ENCODE peak calls at places on chromosome 4, in seven cellular contexts. E, B, N, M, O, Q and G are unnamed samples.

GRCh38 chr4:72531768-72532290 is 37.2 kb downstream of the ADAMTS3 start:
- DNase-seq in M (peak; percentile 23), N (no peak), E (no peak), O (no peak), Q (no peak), B (no peak), G (no peak)

GRCh38 chr4:121316091-121316490 is 64.7 kb downstream of the QRFPR start:
- DNase-seq in E (no peak), O (no peak), Q (no peak), M (no peak), B (no peak), N (no peak), G (no peak)

GRCh38 chr4:77434299-77435092 is 171.1 kb upstream of the CXCL13 start:
- DNase-seq in N (no peak), E (peak; percentile 34), O (no peak), B (no peak), Q (peak; percentile 34), M (no peak), G (no peak)

GRCh38 chr4:3442959-3443749 is 1.4 kb downstream of the HGFAC start:
- DNase-seq in N (peak; percentile 58), E (no peak), Q (no peak), M (peak; percentile 42), O (no peak), B (no peak), G (no peak)

GRCh38 chr4:6668391-6668790 is 25.3 kb upstream of the S100P start:
- DNase-seq in Q (no peak), B (no peak), E (no peak), N (no peak), M (peak; percentile 91), O (peak; percentile 51), G (peak; percentile 32)

GRCh38 chr4:76712564-76712963 is 185.4 kb downstream of the SOWAHB start:
- DNase-seq in O (no peak), M (peak; percentile 80), B (no peak), E (no peak), Q (no peak), N (no peak), G (no peak)

GRCh38 chr4:15659768-15660394 is 4.7 kb upstream of the FBXL5 start:
- DNase-seq in B (no peak), N (no peak), E (no peak), M (peak; percentile 90), Q (no peak), O (no peak), G (no peak)

GRCh38 chr4:185921583-185922555 is 109.9 kb upstream of the SORBS2 start:
- DNase-seq in B (no peak), O (no peak), N (peak; percentile 79), M (no peak), Q (no peak), E (no peak), G (no peak)

GRCh38 chr4:80918004-80918403 is 112.5 kb upstream of the BMP3 start:
- DNase-seq in E (no peak), Q (no peak), M (peak; percentile 83), B (no peak), O (no peak), N (no peak), G (no peak)

GRCh38 chr4:170589597-170590191 is 499.9 kb upstream of the AADAT start:
- DNase-seq in Q (no peak), E (no peak), M (peak; percentile 79), B (no peak), O (peak; percentile 4), N (peak; percentile 5), G (peak; percentile 12)

GRCh38 chr4:138727704-138728103 is 287.9 kb upstream of the NOCT start:
- DNase-seq in B (no peak), E (no peak), M (no peak), N (no peak), O (no peak), Q (no peak), G (no peak)

GRCh38 chr4:112604590-112604989 is 32.1 kb downstream of the ZGRF1 start:
- DNase-seq in Q (no peak), N (peak; percentile 78), O (peak; percentile 25), M (peak; percentile 68), B (no peak), E (no peak), G (no peak)

GRCh38 chr4:153488719-153489384 is 22.7 kb downstream of the TMEM131L start:
- DNase-seq in N (no peak), E (no peak), Q (peak; percentile 64), M (peak; percentile 45), B (peak; percentile 71), O (no peak), G (no peak)

GRCh38 chr4:151184523-151185458 is 85.4 kb downstream of the RPS3A start:
- DNase-seq in M (peak; percentile 37), O (no peak), Q (no peak), E (no peak), B (no peak), N (no peak), G (peak; percentile 67)

GRCh38 chr4:24583451-24584174 is 741 bp downstream of the DHX15 start:
- DNase-seq in O (no peak), B (no peak), E (peak; percentile 18), N (peak; percentile 71), M (peak; percentile 70), Q (peak; percentile 62), G (no peak)

GRCh38 chr4:80386281-80386886 is 50.9 kb downstream of the CFAP299 start:
- DNase-seq in E (no peak), O (no peak), Q (peak; percentile 33), B (no peak), M (no peak), N (no peak), G (no peak)

GRCh38 chr4:34720563-34720962 is 1523.8 kb downstream of the ARAP2 start:
- DNase-seq in B (no peak), O (peak; percentile 10), E (no peak), N (peak; percentile 58), M (peak; percentile 56), Q (no peak), G (no peak)

GRCh38 chr4:40515398-40516293 is 114.0 kb downstream of the RBM47 start:
- DNase-seq in N (no peak), M (peak; percentile 34), Q (peak; percentile 53), O (no peak), B (no peak), E (no peak), G (no peak)

GRCh38 chr4:101349346-101350064 is 2.2 kb upstream of the PPP3CA start:
- DNase-seq in Q (peak; percentile 73), N (no peak), B (no peak), E (peak; percentile 19), M (peak; percentile 90), O (no peak), G (no peak)

GRCh38 chr4:31241504-31241903 is 521.3 kb downstream of the PCDH7 start:
- DNase-seq in E (no peak), O (no peak), B (no peak), N (no peak), M (no peak), Q (no peak), G (no peak)

GRCh38 chr4:102789317-102789717 is 28.5 kb upstream of the MANBA start:
- DNase-seq in B (no peak), M (peak; percentile 61), Q (no peak), E (no peak), O (no peak), N (no peak), G (no peak)

GRCh38 chr4:54225671-54226398 is 3.3 kb upstream of the PDGFRA start:
- DNase-seq in Q (no peak), N (peak; percentile 31), E (no peak), M (no peak), O (no peak), B (no peak), G (no peak)

GRCh38 chr4:39655206-39655605 is 16.5 kb upstream of the SMIM14 start:
- DNase-seq in Q (no peak), N (no peak), M (no peak), O (no peak), B (no peak), E (no peak), G (no peak)

GRCh38 chr4:127518022-127518421 is 114.7 kb upstream of the INTU start:
- DNase-seq in B (no peak), E (no peak), O (no peak), Q (no peak), M (no peak), N (no peak), G (no peak)

DNA sequence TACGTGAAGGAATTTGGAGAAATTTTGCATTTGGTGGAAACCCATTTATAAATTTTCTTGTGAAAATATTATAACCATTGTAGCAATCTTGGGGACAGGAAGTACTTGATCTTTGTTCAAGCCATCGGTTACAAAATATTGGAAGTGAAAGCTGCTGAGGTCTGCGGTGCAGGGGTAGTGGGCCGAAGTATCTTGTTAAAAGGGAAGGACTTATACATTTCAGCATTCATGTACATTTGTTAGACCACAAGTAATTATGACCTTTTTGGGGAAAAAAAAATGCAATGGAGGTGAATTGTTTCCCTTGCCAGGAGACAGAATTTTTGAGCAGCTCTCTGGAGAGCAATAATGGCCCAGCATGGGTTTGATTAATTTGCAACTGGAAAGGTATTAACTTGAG is 121.3 kb downstream of the EGF start:
- DNase-seq in E (no peak), N (no peak), O (no peak), M (no peak), B (no peak), Q (no peak), G (no peak)
- TF ChIP-seq CTCF in E (no peak), N (no peak), O (no peak), M (no peak), B (no peak), Q (no peak), G (no peak)

DNA sequence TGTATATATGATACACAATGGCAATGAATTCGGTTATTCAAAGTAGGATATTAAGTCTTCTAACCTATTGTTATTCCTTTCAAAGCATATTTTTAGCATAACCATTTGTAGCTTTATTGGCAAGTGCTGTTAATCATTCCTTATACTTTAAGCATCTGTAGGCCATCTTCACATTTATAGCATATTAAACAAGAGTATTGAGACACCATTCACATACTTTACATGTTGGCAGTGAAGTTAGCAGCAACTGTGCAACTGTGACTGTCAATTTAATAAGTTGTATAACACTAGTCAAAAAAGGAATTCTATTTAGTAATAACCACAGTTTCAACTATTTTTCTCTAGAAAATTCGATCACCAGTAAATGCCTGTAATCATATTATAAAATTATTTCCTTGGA is 107.3 kb upstream of the MYOZ2 start:
- DNase-seq in B (no peak), N (no peak), O (no peak), Q (no peak), E (no peak), M (no peak), G (no peak)
- H3K4me3 ChIP-seq in B (no peak overlapping the region), N (no peak overlapping the region), O (no peak overlapping the region), Q (peak overlapping the region; percentile 33), E (peak overlapping the region; percentile 20), M (no peak overlapping the region), G (no peak overlapping the region)

GRCh38 chr4:168942985-168943384 is 67.1 kb downstream of the CBR4 start:
- DNase-seq in Q (no peak), M (no peak), E (no peak), N (no peak), B (no peak), O (no peak), G (no peak)
- TF ChIP-seq CTCF in Q (peak; percentile 27), M (peak; percentile 50), E (no peak), N (peak; percentile 40), B (no peak), O (peak; percentile 39), G (peak; percentile 59)

DNA sequence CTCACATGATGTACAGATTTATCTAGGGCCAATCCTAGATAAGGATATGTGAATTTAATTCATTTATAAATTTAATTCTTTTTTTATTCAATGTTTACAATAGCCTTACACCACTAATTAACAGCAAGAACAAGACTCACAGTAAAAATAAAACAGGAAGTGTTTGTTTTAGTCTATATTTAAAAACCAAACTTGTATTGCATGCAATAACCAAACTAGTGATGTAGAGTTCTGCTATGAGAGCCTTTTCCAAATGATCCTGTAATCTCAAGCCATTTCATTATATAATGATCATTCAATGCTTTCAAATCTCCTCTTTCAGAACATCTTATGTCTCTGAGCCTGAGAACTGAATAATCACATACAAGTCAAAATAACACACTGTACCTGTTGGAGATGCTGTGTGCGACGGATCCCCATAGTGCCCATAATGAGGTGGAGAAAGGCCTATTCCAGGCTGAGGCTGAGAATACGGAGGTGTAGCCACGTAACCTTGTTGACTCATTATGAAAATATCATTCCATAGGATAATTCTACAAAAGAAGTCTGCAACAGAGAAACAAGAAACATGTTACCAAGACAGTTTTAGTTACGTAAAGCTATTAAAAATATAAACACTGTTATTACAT is 2.6 kb downstream of the SEC24D start:
- DNase-seq in B (no peak), O (no peak), N (no peak), E (no peak), Q (no peak), M (peak; percentile 45), G (no peak)
- H3K4me3 ChIP-seq in B (no peak overlapping the region), O (no peak overlapping the region), N (no peak overlapping the region), E (no peak overlapping the region), Q (no peak overlapping the region), M (no peak overlapping the region), G (no peak overlapping the region)